ENCODE peak calls at places on chromosomes 5 and 9, in eight cellular contexts. H, R, E, Z, K, F, O and L are unnamed samples.

GRCh38 chr5:136062563-136063274 is 33.9 kb downstream of the TGFBI start:
- DNase-seq in H (no peak), R (no peak), E (no peak), Z (peak), K (no peak), F (no peak), O (no peak), L (no peak)

GRCh38 chr5:137498301-137498735 is 808 bp downstream of the SPOCK1 start:
- DNase-seq in H (peak), R (no peak), E (peak), Z (no peak), K (no peak), F (peak), O (no peak), L (no peak)

GRCh38 chr9:123453058-123453667 is 97.2 kb downstream of the CRB2 start:
- DNase-seq in H (no peak), R (no peak), E (no peak), Z (no peak), K (no peak), F (no peak), O (no peak), L (no peak)

GRCh38 chr9:121154782-121155181 is 46.9 kb downstream of the RAB14 start:
- DNase-seq in H (no peak), R (no peak), E (no peak), Z (peak), K (no peak), F (no peak), O (no peak), L (peak)

GRCh38 chr5:80672140-80672736 is 17.5 kb upstream of the DHFR start:
- DNase-seq in H (peak), R (peak), E (peak), Z (peak), K (peak), F (peak), O (peak), L (peak)

GRCh38 chr5:98934581-98934980 is 5.8 kb upstream of the CHD1 start:
- DNase-seq in H (no peak), R (no peak), E (no peak), Z (peak), K (no peak), F (no peak), O (no peak), L (peak)

GRCh38 chr5:14467886-14468285 is 113.7 kb upstream of the OTULINL start:
- DNase-seq in H (no peak), R (no peak), E (no peak), Z (no peak), K (no peak), F (no peak), O (no peak), L (no peak)

GRCh38 chr5:39214912-39215709 is 4.3 kb downstream of the FYB1 start:
- DNase-seq in H (no peak), R (no peak), E (no peak), Z (no peak), K (no peak), F (no peak), O (no peak), L (no peak)

GRCh38 chr9:75826292-75826691 is 64.2 kb upstream of the PCSK5 start:
- DNase-seq in H (no peak), R (no peak), E (no peak), Z (no peak), K (no peak), F (no peak), O (no peak), L (no peak)

GRCh38 chr9:138074516-138074915 is 196.9 kb downstream of the CACNA1B start:
- DNase-seq in H (no peak), R (no peak), E (no peak), Z (no peak), K (no peak), F (no peak), O (no peak), L (no peak)

GRCh38 chr5:154205441-154206117 is 15.0 kb downstream of the GALNT10 start:
- DNase-seq in H (no peak), R (no peak), E (no peak), Z (peak), K (no peak), F (no peak), O (no peak), L (no peak)

GRCh38 chr5:125311743-125312142 is 565.3 kb upstream of the ZNF608 start:
- DNase-seq in H (no peak), R (no peak), E (no peak), Z (peak), K (no peak), F (no peak), O (peak), L (peak)
- H3K27ac ChIP-seq in H (no peak), R (no peak), E (no peak), Z (peak), K (no peak), F (no peak), O (peak), L (peak)

DNA sequence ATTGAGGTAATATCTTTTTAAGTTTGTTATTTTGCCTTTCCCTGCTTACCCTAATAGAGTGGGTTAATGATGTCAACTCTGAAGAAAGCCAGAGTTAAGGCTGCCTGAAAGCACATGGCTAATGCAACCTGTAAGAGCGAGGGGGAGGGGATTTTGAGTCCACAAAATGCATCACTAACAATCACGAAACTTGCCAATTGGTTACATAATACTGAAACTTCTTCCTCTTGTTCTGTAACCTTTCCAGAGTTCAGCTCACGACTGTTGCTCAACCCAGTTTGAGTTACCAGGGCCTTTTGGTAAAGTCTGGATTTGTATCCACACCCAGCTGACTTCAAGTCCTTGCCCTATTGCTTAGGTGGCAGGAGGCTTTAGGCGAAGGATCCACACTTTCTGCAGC is 308.8 kb downstream of the EFNA5 start:
- DNase-seq in H (peak), R (no peak), E (peak), Z (peak), K (no peak), F (no peak), O (peak), L (peak)
- H3K27ac ChIP-seq in H (no peak), R (no peak), E (no peak), Z (no peak), K (peak), F (no peak), O (no peak), L (no peak)

DNA sequence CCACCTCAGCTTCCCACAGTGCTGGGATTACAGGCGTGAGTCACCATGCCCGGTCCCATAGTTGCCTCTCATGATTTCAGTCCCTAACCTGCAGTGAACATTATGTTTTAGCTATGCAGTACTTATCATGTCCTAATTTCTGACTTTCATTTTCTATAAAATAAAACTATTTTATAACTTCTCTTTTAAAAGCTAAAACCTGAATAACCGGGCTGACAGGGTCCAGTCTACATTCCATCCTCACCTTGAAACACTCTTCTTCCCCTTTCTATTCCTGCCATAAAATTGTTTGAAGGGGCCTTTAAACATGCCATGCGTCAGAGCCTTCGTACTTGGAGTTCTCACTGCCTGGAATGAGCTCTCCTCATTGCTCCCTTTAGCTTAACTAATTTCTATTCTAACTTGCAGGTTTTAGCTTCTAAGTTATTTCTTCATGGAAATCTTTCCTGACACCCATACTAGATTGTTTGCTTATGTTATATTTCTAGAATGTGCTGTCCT is 143.0 kb upstream of the PRLR start:
- DNase-seq in H (no peak), R (no peak), E (no peak), Z (no peak), K (no peak), F (peak), O (no peak), L (no peak)
- H3K27ac ChIP-seq in H (no peak), R (no peak), E (no peak), Z (no peak), K (no peak), F (no peak), O (no peak), L (no peak)

GRCh38 chr5:181045316-181045715 is 5.2 kb downstream of the BTNL9 start:
- DNase-seq in H (no peak), R (no peak), E (no peak), Z (no peak), K (no peak), F (no peak), O (no peak), L (no peak)
- H3K27ac ChIP-seq in H (peak), R (no peak), E (no peak), Z (no peak), K (no peak), F (no peak), O (no peak), L (no peak)

DNA sequence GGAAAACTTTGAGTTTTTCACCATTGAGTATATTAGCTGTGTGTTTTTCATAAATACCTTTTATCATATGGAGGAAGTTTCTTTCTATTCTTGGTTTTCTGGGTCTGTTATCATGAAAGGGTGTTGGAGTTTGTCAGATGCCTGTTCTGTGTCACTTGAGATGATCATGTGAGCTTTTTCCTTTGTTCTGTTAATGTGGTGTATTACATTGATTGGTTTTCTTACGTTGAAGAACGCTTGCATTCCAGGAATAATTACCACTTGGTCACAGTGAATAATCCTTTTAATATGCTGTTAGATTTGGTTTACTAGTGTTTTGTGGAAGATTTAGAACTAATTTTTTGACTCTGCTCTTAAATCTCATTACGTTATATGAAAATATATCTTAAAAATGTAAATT is 7.8 kb downstream of the PLEKHG4B start:
- DNase-seq in H (no peak), R (no peak), E (no peak), Z (no peak), K (no peak), F (no peak), O (no peak), L (no peak)
- H3K27ac ChIP-seq in H (no peak), R (no peak), E (no peak), Z (no peak), K (no peak), F (no peak), O (no peak), L (no peak)

GRCh38 chr9:97625620-97626019 is 7.5 kb downstream of the TSTD2 start:
- DNase-seq in H (no peak), R (no peak), E (no peak), Z (no peak), K (no peak), F (no peak), O (no peak), L (no peak)
- H3K27ac ChIP-seq in H (no peak), R (no peak), E (no peak), Z (no peak), K (no peak), F (no peak), O (no peak), L (no peak)

DNA sequence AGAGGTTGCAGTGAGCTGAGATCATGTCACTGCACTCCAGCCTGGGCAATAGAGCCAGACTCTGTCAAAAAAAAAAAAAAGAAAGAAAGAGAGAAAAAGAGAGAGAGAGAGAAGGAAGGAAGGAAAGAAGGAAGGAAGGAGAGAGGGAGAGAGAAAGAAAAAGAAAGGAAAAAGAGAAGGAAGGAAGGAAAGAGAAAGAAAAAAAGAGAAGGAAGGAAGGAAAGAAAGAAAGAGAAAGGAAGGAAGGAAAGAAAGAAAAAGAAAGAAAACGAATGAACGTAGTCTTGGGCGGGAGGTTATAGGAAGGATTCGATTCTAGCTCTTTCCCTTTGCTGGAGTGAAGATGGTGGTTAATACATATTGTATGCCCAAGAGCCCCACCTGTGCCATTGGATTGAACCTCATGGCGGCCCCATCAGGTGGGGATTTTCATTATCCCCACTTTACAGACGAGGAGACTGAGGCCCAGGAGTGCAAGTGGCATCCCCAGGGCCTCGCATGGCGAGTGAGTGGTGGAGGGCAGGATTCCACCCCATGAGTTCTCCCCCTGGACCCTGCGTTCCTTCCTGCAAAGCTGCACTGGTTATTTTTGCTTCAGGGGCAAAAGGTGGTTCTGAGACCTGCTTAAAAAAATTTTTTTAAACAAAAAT is 80.9 kb upstream of the ASS1 start:
- DNase-seq in H (no peak), R (no peak), E (no peak), Z (no peak), K (no peak), F (no peak), O (no peak), L (no peak)
- H3K27ac ChIP-seq in H (no peak), R (no peak), E (no peak), Z (no peak), K (no peak), F (no peak), O (no peak), L (no peak)

DNA sequence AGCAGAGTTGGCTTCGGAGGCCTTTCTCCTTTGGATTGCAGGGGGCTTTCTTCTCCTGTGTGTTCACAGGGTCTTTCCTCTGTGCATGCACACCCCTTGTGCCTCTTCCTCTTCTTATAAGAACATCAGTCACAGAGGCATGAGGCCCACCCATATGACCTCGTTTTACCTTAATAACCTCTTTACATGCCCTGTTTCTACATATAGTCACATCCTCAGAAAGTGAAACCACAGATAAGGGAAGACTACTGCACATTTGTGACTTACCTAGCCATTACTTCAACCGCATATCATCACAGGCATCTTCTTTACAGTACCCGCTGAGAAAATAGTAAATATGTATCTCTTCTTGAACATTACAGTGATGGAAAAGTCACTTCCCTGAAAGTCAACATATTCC is 204.9 kb upstream of the TARS1 start:
- DNase-seq in H (no peak), R (no peak), E (no peak), Z (no peak), K (no peak), F (no peak), O (no peak), L (no peak)
- H3K27ac ChIP-seq in H (no peak), R (no peak), E (no peak), Z (no peak), K (no peak), F (no peak), O (no peak), L (no peak)

GRCh38 chr5:138705567-138705966 is 47.7 kb upstream of the CTNNA1 start:
- DNase-seq in H (no peak), R (no peak), E (no peak), Z (no peak), K (no peak), F (no peak), O (no peak), L (no peak)

GRCh38 chr5:138705007-138705406 is 48.2 kb upstream of the CTNNA1 start:
- DNase-seq in H (no peak), R (no peak), E (no peak), Z (no peak), K (no peak), F (no peak), O (no peak), L (no peak)

GRCh38 chr5:138708761-138709160 is 44.5 kb upstream of the CTNNA1 start:
- DNase-seq in H (no peak), R (no peak), E (no peak), Z (no peak), K (no peak), F (no peak), O (no peak), L (no peak)

GRCh38 chr5:138709216-138709615 is 44.0 kb upstream of the CTNNA1 start:
- DNase-seq in H (no peak), R (no peak), E (no peak), Z (no peak), K (no peak), F (no peak), O (no peak), L (no peak)

GRCh38 chr5:138706655-138707480 is 46.4 kb upstream of the CTNNA1 start:
- DNase-seq in H (peak), R (no peak), E (peak), Z (peak), K (no peak), F (no peak), O (peak), L (no peak)
- H3K27ac ChIP-seq in H (no peak), R (no peak), E (no peak), Z (peak), K (no peak), F (no peak), O (peak), L (no peak)